ENCODE peak calls at places on chromosomes 7 and 10, in five cellular contexts. N is heart left ventricle, D is MM.1S, V is fibroblast of lung, F is endothelial cell of umbilical vein. K is an unnamed sample.

GRCh38 chr10:5524721-5525531 is at the start of gene CALML3:
- DNase-seq in N (no peak), D (no peak), V (no peak), F (no peak), K (no peak)

GRCh38 chr10:36248314-36248981 is 606.4 kb upstream of the FZD8 start:
- DNase-seq in N (no peak), D (no peak), V (no peak), F (no peak), K (no peak)

GRCh38 chr10:74035324-74035723 is 37.4 kb downstream of the VCL start:
- DNase-seq in N (no peak), D (no peak), V (peak), F (peak), K (no peak)

GRCh38 chr10:114825513-114826253 is 4.1 kb downstream of the FHIP2A start:
- DNase-seq in N (no peak), D (no peak), V (peak), F (peak), K (no peak)

GRCh38 chr10:97608991-97609561 is 19.6 kb downstream of the C10orf62 start:
- DNase-seq in N (peak), D (no peak), V (no peak), F (no peak), K (peak)

GRCh38 chr7:113774182-113774807 is 144.5 kb downstream of the PPP1R3A start:
- DNase-seq in N (no peak), D (peak), V (peak), F (peak), K (no peak)

GRCh38 chr7:818031-818699 is 14.1 kb upstream of the SUN1 start:
- DNase-seq in N (no peak), D (peak), V (peak), F (peak), K (no peak)

GRCh38 chr10:97090644-97091043 is 95.1 kb downstream of the SLIT1 start:
- DNase-seq in N (no peak), D (no peak), V (no peak), F (no peak), K (no peak)

GRCh38 chr10:116470768-116471415 is 43.2 kb downstream of the PNLIPRP3 start:
- DNase-seq in N (no peak), D (peak), V (peak), F (no peak), K (no peak)

GRCh38 chr10:52308251-52309031 is 5.6 kb upstream of the DKK1 start:
- DNase-seq in N (peak), D (peak), V (peak), F (peak), K (peak)

GRCh38 chr7:142383826-142384507 is 126.1 kb upstream of the PRSS58 start:
- DNase-seq in N (no peak), D (no peak), V (peak), F (no peak), K (no peak)

GRCh38 chr10:79242620-79243152 is 104.6 kb upstream of the PPIF start:
- DNase-seq in N (peak), D (peak), V (peak), F (peak), K (peak)

GRCh38 chr10:17665742-17666141 is 21.8 kb downstream of the STAM start:
- DNase-seq in N (no peak), D (no peak), V (peak), F (peak), K (no peak)

DNA sequence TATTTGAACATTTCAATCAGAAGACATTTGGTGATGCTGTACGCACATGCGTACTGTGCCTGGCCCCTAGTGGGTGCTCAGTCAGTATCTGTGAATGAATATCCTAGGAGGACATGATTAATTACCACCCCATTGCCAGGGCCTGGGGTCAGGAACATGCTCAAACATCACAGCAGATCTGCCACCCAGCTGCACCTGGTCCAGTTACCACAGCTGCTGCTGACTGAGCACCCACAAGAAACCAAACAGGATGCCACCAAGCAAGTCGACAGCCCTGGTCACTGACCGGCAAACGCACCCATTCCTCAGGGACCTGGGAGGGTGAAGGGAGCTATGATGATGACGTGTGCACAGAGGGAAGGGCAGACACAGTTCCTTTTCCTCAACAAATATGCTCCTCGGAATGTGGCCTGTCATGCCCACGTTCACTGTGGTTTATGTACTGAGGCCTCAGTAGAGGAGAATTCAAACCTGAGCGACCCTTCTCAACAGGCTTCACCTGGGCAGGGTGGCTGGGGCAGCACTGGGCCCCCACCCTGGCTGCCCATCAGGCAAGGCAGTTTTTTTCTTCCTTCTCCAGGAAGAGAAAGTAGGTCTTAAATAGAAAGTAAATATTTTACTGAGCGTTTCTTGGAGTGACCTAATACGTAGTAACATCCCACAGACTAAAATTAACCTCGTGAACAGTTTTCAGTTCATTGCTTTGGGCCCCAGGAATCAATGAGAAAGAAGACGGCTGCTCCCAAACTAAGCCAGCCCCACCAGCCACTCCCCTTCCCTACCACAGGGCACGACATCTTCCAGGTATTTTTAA is 13.4 kb downstream of the CTBP2 start:
- DNase-seq in N (no peak), D (peak), V (peak), F (no peak), K (no peak)
- H3K27ac ChIP-seq in N (peak), D (no peak), V (peak), F (no peak), K (peak)

GRCh38 chr10:122098924-122099323 is 110.0 kb downstream of the TACC2 start:
- DNase-seq in N (no peak), D (no peak), V (no peak), F (no peak), K (no peak)
- H3K4me3 ChIP-seq in N (no peak), D (no peak), V (no peak), F (no peak), K (no peak)

DNA sequence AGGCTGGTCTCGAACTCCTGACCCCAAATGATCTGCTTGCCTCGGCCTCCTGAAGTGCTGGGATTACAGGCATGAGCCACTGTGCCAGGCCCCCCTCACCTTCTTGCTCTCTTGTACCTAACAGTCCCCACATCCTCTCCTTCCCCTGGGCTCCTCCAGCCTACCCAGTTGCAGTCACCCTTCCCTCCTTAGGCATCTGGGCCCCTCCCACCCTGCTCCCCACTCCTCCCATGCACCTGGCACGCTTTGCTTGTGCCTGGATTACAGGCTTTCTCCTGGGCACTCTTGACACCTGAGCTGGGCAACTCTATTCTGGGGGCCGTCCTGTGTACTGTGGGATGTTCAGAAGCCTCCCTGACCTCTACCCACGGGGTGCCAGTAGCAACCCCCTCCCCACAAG is 3.0 kb downstream of the CLDN15 start:
- DNase-seq in N (no peak), D (no peak), V (no peak), F (no peak), K (no peak)
- H3K27ac ChIP-seq in N (no peak), D (no peak), V (no peak), F (no peak), K (no peak)

GRCh38 chr10:113547426-113547825 is 5.4 kb upstream of the HABP2 start:
- DNase-seq in N (no peak), D (no peak), V (no peak), F (no peak), K (no peak)
- H3K4me3 ChIP-seq in N (no peak), D (no peak), V (no peak), F (no peak), K (no peak)

DNA sequence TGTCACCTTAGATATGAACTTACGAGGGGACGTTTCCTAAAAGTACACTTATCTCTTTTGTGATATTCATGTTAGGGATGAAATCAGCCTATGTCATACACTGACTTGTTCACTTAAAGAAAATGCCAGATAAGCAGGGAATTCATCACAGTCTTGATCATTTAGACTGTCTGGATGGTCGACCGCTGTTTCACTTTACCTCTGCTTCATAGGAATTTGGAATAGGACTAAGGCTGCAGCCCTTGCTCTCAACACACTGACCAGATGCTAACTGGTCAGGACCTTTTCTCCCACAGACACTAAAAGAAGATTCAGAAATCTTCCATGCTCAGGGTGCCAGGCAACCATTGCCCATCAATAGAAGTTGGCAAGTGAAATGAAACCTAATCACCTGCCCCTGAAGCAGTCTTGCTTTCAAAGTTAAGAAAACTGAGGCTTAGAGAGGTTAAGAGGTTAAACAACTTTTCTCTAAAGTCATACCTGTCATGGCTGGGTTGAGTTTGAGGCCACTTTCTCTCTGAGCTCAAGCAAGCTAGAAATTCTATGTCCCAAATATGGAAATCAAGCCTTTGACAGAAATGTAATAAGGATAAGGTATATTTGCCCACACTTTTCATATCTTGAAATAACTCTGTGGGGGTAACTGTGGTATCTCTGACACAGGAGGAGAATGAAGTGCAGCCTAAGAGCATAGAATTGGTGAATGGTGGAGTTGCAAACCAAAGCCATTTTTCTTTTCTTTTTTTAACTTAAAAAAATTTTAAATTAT is 77.1 kb downstream of the MAP3K8 start:
- DNase-seq in N (no peak), D (no peak), V (peak), F (no peak), K (no peak)
- H3K27ac ChIP-seq in N (no peak), D (peak), V (no peak), F (no peak), K (no peak)

GRCh38 chr7:81883801-81884393 is 114.0 kb upstream of the HGF start:
- DNase-seq in N (no peak), D (no peak), V (no peak), F (no peak), K (no peak)
- H3K4me3 ChIP-seq in N (no peak), D (no peak), V (no peak), F (no peak), K (no peak)